ENCODE peak calls at places on chromosomes 16 and 17, in six cellular contexts. F is HCT116, V is GM23248, U is MM.1S, X is PC-3, T is SK-N-SH. R is an unnamed sample.

GRCh38 chr16:86663691-86664517 is 85.6 kb downstream of the FOXL1 start:
- DNase-seq in F (no peak), V (peak; percentile 71), U (no peak), X (peak; percentile 4), T (no peak), R (no peak)

GRCh38 chr16:46884513-46885293 is 541 bp downstream of the GPT2 start:
- DNase-seq in F (no peak), V (peak; percentile 54), U (peak; percentile 8), X (no peak), T (peak; percentile 63), R (peak; percentile 59)

GRCh38 chr17:73391331-73392265 is 79.8 kb upstream of the CDC42EP4 start:
- DNase-seq in F (no peak), V (no peak), U (no peak), X (no peak), T (no peak), R (no peak)

GRCh38 chr17:77645441-77646430 is 312.8 kb upstream of the TNRC6C start:
- DNase-seq in F (no peak), V (no peak), U (no peak), X (peak; percentile 38), T (no peak), R (no peak)

GRCh38 chr17:30236807-30237206 is 1.3 kb upstream of the SLC6A4 start:
- DNase-seq in F (peak; percentile 7), V (peak; percentile 74), U (no peak), X (peak; percentile 39), T (peak; percentile 87), R (no peak)

GRCh38 chr17:3558603-3559269 is 1.1 kb upstream of the TRPV3 start:
- DNase-seq in F (no peak), V (peak; percentile 43), U (peak; percentile 97), X (peak; percentile 74), T (no peak), R (peak; percentile 44)

GRCh38 chr17:21213491-21214014 is 408 bp downstream of the TMEM11 start:
- DNase-seq in F (no peak), V (peak; percentile 80), U (peak; percentile 24), X (no peak), T (peak; percentile 87), R (peak; percentile 79)

GRCh38 chr17:49775546-49776260 is 11.8 kb upstream of the FAM117A start:
- DNase-seq in F (no peak), V (no peak), U (no peak), X (no peak), T (no peak), R (no peak)

GRCh38 chr17:65482201-65482600 is 79.2 kb downstream of the AXIN2 start:
- DNase-seq in F (no peak), V (no peak), U (no peak), X (no peak), T (no peak), R (no peak)
- H3K4me1 ChIP-seq in F (no peaks in the 10 kb centered on the region), V (peaks cover 4% of the 10 kb centered on the region), U (no peaks in the 10 kb centered on the region), X (no peaks in the 10 kb centered on the region), T (no peaks in the 10 kb centered on the region), R (no peaks in the 10 kb centered on the region)

DNA sequence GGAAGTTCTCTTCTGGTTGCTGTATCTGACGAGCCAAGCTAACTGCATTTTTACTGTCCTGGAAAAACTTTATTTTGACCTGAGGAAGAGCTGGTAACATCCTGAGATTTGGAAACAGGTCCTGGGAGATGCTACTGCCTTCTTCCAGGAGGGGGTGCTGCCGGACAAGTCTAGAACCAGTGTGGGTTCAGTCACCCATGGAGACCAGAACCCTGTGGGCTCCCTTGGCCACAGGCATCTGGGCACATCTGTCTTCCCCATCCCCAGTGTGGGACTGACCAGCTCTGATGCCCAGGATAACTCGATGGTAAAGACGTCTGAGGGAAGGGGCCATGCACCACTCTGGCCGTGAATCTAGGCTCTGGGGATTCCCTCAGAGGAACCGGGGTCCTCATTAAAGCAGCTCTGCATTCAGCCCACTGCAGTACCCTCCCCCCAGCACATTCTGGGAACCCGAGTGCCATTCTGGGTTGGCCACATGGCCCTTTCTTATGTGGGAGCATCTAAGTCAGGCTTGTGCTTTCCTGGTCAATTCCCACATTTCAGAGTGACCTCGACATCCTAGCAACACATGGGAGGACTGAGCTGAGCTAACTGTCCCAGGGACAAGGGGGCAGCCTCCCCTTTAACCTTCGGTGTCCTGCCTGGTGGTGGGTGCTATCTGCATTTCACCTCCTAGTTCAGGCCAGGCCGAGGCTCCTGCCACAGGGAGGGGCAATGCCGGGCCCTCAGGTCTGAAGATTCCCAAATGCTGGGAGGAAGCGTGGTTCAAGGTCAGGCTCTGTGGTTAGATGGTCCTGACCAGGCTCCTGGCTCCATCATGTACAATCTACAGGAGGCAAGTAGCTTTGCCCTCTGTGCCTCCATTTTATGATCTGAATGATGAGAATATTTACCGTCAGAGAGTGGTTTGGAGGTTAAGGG is 6.4 kb downstream of the C16orf86 start:
- DNase-seq in F (peak; percentile 42), V (peak; percentile 87), U (peak; percentile 61), X (peak; percentile 59), T (peak; percentile 84), R (peak; percentile 88)
- H3K9ac ChIP-seq in F (no peak overlapping the region), V (no peak overlapping the region), U (no peak overlapping the region), X (no peak overlapping the region), T (no peak overlapping the region), R (peak overlapping the region; percentile 13)

DNA sequence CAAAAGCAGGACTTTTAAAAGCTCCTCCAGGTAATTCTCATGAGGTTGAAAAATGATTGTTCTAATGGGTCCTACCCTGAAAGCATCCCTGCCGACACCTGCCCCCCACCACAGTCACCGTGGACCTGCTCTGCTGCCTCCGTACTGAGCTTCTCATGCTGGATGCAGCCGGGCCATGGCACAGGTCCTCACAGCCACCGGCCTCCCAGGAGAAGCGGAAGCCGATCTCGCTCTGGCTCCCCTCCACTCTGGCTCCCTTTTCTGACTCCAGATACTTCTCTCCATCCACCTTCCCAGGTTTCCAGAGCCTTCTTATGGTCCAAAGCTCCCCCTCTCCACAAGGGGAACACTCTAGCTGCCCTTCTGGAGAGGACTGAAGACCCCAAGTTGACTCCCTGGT is 10.2 kb downstream of the RPRML start:
- DNase-seq in F (no peak), V (no peak), U (no peak), X (no peak), T (no peak), R (no peak)
- H3K9me2 ChIP-seq in F (no peaks in the 10 kb centered on the region), V (no peaks in the 10 kb centered on the region), U (no peaks in the 10 kb centered on the region), X (no peaks in the 10 kb centered on the region), T (no peaks in the 10 kb centered on the region), R (no peaks in the 10 kb centered on the region)

GRCh38 chr17:66436643-66437042 is 134.2 kb downstream of the PRKCA start:
- DNase-seq in F (no peak), V (no peak), U (no peak), X (no peak), T (no peak), R (no peak)
- H3K4me1 ChIP-seq in F (no peaks in the 10 kb centered on the region), V (peaks cover 23% of the 10 kb centered on the region), U (peaks cover 64% of the 10 kb centered on the region), X (peaks cover 16% of the 10 kb centered on the region), T (peaks cover 19% of the 10 kb centered on the region), R (peaks cover 25% of the 10 kb centered on the region)

DNA sequence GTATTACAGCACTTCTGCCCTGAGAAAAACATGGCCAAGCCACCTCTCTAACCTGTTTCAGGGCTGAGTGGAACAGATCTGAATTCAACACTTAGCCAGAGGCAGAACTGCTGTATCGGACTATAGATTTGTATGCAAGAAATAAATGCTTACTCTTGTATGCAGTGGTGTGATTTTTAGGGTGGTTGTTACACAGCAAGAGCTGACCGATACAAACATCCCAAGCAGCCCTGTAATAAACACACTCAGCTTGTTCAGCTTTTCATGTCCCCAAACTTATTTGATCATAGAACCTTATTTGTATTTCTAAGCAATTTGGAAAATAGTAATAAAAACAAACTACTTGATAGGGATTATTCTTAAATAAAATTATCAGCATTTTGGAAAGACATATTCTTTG is 84.9 kb upstream of the RPH3AL start:
- DNase-seq in F (no peak), V (no peak), U (no peak), X (no peak), T (no peak), R (no peak)
- H3K9ac ChIP-seq in F (no peak overlapping the region), V (no peak overlapping the region), U (no peak overlapping the region), X (no peak overlapping the region), T (no peak overlapping the region), R (no peak overlapping the region)

GRCh38 chr16:66652661-66653060 is 43.9 kb downstream of the CMTM4 start:
- DNase-seq in F (no peak), V (peak; percentile 26), U (no peak), X (no peak), T (no peak), R (no peak)
- H3K9me2 ChIP-seq in F (no peaks in the 10 kb centered on the region), V (no peaks in the 10 kb centered on the region), U (no peaks in the 10 kb centered on the region), X (no peaks in the 10 kb centered on the region), T (no peaks in the 10 kb centered on the region), R (no peaks in the 10 kb centered on the region)

DNA sequence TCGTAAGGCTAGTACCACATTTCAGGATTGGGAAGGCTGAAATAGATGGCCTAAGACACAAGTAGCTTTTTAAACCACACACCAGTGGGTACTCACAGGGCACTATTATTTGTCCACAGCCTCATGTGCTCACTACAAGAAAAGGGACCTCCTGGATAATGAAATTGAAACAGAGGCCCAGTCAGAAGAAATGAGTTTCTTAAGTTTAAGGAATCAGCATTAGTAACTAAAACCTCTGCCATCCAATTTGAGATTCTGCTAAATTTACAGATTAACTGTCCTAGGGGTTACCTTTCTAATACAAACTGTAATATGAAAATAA is 3.0 kb downstream of the USP7 start:
- DNase-seq in F (no peak), V (no peak), U (peak; percentile 41), X (no peak), T (no peak), R (no peak)
- H3K4me1 ChIP-seq in F (peaks cover 67% of the 10 kb centered on the region), V (peaks cover 64% of the 10 kb centered on the region), U (peaks cover 42% of the 10 kb centered on the region), X (peaks cover 31% of the 10 kb centered on the region), T (peaks cover 48% of the 10 kb centered on the region), R (peaks cover 72% of the 10 kb centered on the region)

R was measured in Karpas-422.